ENCODE peak calls at places on chromosomes 4 and X, in seven cellular contexts. R, O, Q, S, E, H and V are unnamed samples.
A peak's percentile ranks its signal among the peaks of the same experiment; 100 is the strongest.

GRCh38 chr4:99564921-99565320 is 1.1 kb upstream of the TRMT10A start:
- DNase-seq in R (no peak), O (no peak), Q (no peak), S (no peak), E (no peak), H (no peak), V (no peak)

GRCh38 chrX:10017866-10018265 is 50.7 kb downstream of the CLDN34 start:
- DNase-seq in R (peak; percentile 65), O (peak; percentile 81), Q (no peak), S (no peak), E (no peak), H (no peak), V (peak; percentile 85)

GRCh38 chr4:174281182-174281737 is 2.2 kb downstream of the FBXO8 start:
- DNase-seq in R (no peak), O (no peak), Q (no peak), S (no peak), E (no peak), H (no peak), V (no peak)

GRCh38 chr4:73589261-73589847 is 30.9 kb downstream of the RASSF6 start:
- DNase-seq in R (peak; percentile 85), O (peak; percentile 67), Q (no peak), S (no peak), E (no peak), H (no peak), V (peak; percentile 85)

GRCh38 chr4:148845609-148846008 is 403.4 kb upstream of the NR3C2 start:
- DNase-seq in R (no peak), O (no peak), Q (no peak), S (no peak), E (no peak), H (no peak), V (no peak)

GRCh38 chrX:30593435-30594200 is 16.1 kb upstream of the TASL start:
- DNase-seq in R (no peak), O (no peak), Q (no peak), S (no peak), E (no peak), H (no peak), V (no peak)

GRCh38 chr4:122695226-122695625 is 37.3 kb upstream of the BBS12 start:
- DNase-seq in R (no peak), O (no peak), Q (no peak), S (no peak), E (no peak), H (no peak), V (no peak)

GRCh38 chr4:111631157-111631999 is 513.9 kb upstream of the FAM241A start:
- DNase-seq in R (peak; percentile 37), O (peak; percentile 47), Q (no peak), S (no peak), E (no peak), H (no peak), V (peak; percentile 51)

GRCh38 chrX:133085785-133086184 is 11.1 kb downstream of the USP26 start:
- DNase-seq in R (no peak), O (no peak), Q (no peak), S (no peak), E (no peak), H (no peak), V (no peak)

GRCh38 chr4:52374847-52375246 is 284.3 kb downstream of the USP46 start:
- DNase-seq in R (no peak), O (no peak), Q (no peak), S (no peak), E (no peak), H (no peak), V (no peak)

GRCh38 chrX:135257469-135257868 is 5.6 kb downstream of the ETDA start:
- DNase-seq in R (no peak), O (no peak), Q (no peak), S (no peak), E (no peak), H (no peak), V (no peak)

GRCh38 chr4:17688011-17688441 is 73.6 kb downstream of the MED28 start:
- DNase-seq in R (no peak), O (no peak), Q (no peak), S (no peak), E (no peak), H (no peak), V (no peak)

GRCh38 chr4:108192056-108192455 is 23.3 kb upstream of the LEF1 start:
- DNase-seq in R (no peak), O (no peak), Q (no peak), S (no peak), E (no peak), H (no peak), V (no peak)

GRCh38 chrX:2691543-2692220 is 587 bp downstream of the CD99 start:
- DNase-seq in R (peak; percentile 31), O (peak; percentile 58), Q (peak; percentile 69), S (peak; percentile 51), E (peak; percentile 29), H (peak; percentile 28), V (peak; percentile 50)

GRCh38 chr4:40564004-40564403 is 65.7 kb downstream of the RBM47 start:
- DNase-seq in R (no peak), O (peak; percentile 19), Q (no peak), S (no peak), E (no peak), H (no peak), V (no peak)

GRCh38 chrX:45621356-45622041 is 420.8 kb upstream of the DIPK2B start:
- DNase-seq in R (peak; percentile 80), O (peak; percentile 24), Q (no peak), S (no peak), E (no peak), H (no peak), V (peak; percentile 75)

GRCh38 chr4:72318771-72319170 is 250.2 kb downstream of the ADAMTS3 start:
- DNase-seq in R (no peak), O (no peak), Q (no peak), S (no peak), E (no peak), H (no peak), V (no peak)

GRCh38 chrX:13669246-13669689 is 16.3 kb downstream of the TCEANC start:
- DNase-seq in R (peak; percentile 99), O (peak; percentile 99), Q (peak; percentile 75), S (peak; percentile 72), E (peak; percentile 84), H (no peak), V (peak; percentile 98)

GRCh38 chr4:145388043-145388442 is 93.6 kb upstream of the SMAD1 start:
- DNase-seq in R (no peak), O (no peak), Q (no peak), S (no peak), E (no peak), H (no peak), V (peak; percentile 2)

GRCh38 chrX:17788439-17788838 is 51.1 kb downstream of the SCML1 start:
- DNase-seq in R (peak; percentile 16), O (peak; percentile 22), Q (peak; percentile 40), S (peak; percentile 14), E (peak; percentile 39), H (no peak), V (peak; percentile 69)

GRCh38 chr4:171920901-171921300 is 107.7 kb downstream of the GALNTL6 start:
- DNase-seq in R (no peak), O (no peak), Q (no peak), S (no peak), E (no peak), H (no peak), V (no peak)

GRCh38 chr4:109801099-109801789 is 555 bp downstream of the CFI start:
- DNase-seq in R (no peak), O (no peak), Q (no peak), S (no peak), E (no peak), H (no peak), V (peak; percentile 26)

DNA sequence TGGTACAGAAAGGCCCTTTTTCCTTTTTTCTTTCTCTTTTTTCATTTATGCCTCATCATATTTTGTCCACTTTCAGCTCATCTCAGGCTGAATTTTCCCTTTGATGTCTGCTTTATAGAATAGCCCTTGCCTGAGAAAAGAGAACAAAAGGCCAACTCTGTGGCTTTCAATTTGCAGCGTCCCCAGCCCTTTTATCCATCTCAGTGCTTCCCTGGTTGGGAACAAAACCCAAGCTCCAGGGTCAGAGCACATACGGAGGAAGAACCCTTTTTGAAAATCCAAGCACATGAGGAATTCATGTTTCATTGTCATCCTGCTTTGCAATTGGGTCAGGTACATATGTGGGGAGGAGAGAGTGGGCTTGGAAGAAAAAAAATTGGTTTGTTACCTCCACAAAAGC is 47.5 kb downstream of the TMEM164 start:
- DNase-seq in R (no peak), O (no peak), Q (no peak), S (no peak), E (no peak), H (no peak), V (no peak)
- H3K4me3 ChIP-seq in R (no peak overlapping the region), O (no peak overlapping the region), Q (no peak overlapping the region), S (no peak overlapping the region), E (no peak overlapping the region), H (no peak overlapping the region), V (no peak overlapping the region)

DNA sequence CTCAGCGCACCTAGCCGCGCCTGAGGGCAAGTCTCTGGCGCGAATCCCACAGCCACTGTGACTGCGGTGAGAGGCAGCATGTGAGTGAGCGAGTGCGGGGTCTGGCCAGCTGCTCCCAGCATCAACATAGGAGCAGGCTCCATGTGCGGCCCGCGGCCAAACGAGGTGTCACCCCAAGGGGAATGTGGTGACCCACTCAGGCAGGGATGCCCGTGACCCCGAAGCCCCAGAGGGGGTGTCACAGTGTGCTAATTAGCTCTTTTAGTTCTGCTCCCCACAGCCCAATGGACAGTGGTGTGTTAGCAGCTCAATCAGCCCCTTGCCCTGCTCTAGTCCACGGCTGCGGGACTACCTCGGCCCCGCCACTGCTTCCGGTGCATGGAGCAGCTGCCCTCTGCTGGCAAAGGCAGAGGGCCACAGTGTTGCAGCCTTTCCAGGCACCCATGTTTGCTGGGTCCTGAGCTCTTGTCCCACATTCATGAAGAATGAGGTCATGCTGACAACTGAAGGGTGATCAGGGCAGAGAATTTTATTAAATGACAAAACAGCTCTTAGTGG is 61.4 kb downstream of the AGA start:
- DNase-seq in R (no peak), O (no peak), Q (no peak), S (no peak), E (no peak), H (no peak), V (no peak)
- TF ChIP-seq CTCF in R (peak; percentile 17), O (peak; percentile 22), Q (no peak), S (no peak), E (no peak), H (no peak), V (peak; percentile 21)

DNA sequence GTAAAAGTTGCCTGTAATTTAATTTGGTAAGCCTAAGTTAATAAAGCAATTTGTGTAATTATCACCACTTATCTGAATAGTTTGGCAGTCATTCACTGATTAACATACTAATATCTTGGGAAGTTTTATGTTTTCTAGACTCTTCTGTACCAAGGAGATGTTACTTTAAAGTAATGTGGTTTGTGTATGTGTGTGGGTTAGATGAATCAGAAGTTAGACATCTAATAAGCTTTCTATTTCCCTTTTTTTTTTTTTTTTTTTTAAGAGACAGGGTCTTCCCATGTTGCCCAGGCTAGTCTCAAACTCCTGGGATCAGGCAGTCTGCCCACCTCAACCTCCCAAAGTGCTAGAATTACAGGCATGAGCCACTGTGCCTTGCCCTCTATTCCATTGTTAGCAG is 5.3 kb downstream of the SLAIN2 start:
- DNase-seq in R (peak; percentile 51), O (no peak), Q (no peak), S (no peak), E (no peak), H (no peak), V (no peak)
- H3K4me3 ChIP-seq in R (no peak overlapping the region), O (no peak overlapping the region), Q (no peak overlapping the region), S (no peak overlapping the region), E (no peak overlapping the region), H (no peak overlapping the region), V (no peak overlapping the region)

DNA sequence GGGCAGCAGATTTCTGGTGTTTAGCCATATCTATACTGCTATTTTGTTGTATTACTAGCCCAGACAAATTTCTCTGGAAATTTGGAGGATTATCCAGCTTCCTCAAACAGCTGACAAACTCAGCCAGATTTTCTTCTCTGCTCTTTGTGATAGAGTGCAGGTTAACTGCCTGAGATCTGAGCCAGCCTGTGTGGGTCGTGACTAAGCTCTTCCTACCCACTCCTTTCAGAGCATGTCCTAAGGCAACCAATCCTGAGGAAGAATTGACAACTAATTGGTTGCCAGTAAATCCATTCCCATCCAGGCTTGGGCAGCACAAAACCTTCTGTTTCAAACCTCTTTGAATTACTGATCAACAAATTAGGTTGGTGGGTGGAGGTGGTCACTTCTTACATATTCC is 2.5 kb upstream of the GABRA2 start:
- DNase-seq in R (peak; percentile 11), O (no peak), Q (no peak), S (no peak), E (no peak), H (no peak), V (peak; percentile 26)
- TF ChIP-seq CTCF in R (no peak), O (no peak), Q (no peak), S (no peak), E (no peak), H (no peak), V (no peak)